ENCODE peak calls at places on chromosomes 6 and 20, in ten cellular contexts. P is endothelial cell, W is Peyer's patch, F is Panc1, X is GM13976, C is uterus, A is DND-41, E is left ventricle myocardium inferior, N is ascending aorta, B is BE2C. Y is an unnamed sample.

GRCh38 chr6:44016131-44016870 is 111.0 kb downstream of the MRPL14 start:
- DNase-seq in C (peak; percentile 16), E (no peak), A (no peak), X (no peak), P (no peak), B (no peak), W (no peak), F (no peak), N (no peak), Y (no peak)

GRCh38 chr20:58352454-58352853 is 36.6 kb upstream of the VAPB start:
- DNase-seq in A (no peak), N (no peak), F (no peak), E (no peak), B (no peak), X (no peak), P (no peak), W (no peak), C (no peak), Y (no peak)

GRCh38 chr6:75602164-75602896 is 650 bp downstream of the SENP6 start:
- DNase-seq in W (peak; percentile 43), F (no peak), E (peak; percentile 45), B (peak; percentile 50), X (peak; percentile 59), A (peak; percentile 65), P (peak; percentile 45), N (peak; percentile 75), C (no peak), Y (peak; percentile 46)

GRCh38 chr6:26258199-26258977 is 106.6 kb upstream of the BTN3A2 start:
- DNase-seq in N (no peak), A (no peak), P (no peak), E (no peak), F (no peak), W (no peak), X (no peak), C (no peak), B (no peak), Y (no peak)

GRCh38 chr6:38262041-38262440 is 377.7 kb downstream of the BTBD9 start:
- DNase-seq in F (peak; percentile 85), A (no peak), E (no peak), B (no peak), W (no peak), N (no peak), P (no peak), X (no peak), C (no peak), Y (no peak)

GRCh38 chr6:56649782-56650181 is 7.1 kb upstream of the DST start:
- DNase-seq in P (no peak), F (no peak), E (no peak), W (no peak), C (no peak), X (no peak), B (no peak), N (no peak), A (no peak), Y (no peak)

GRCh38 chr20:19416627-19417026 is 204.2 kb downstream of the SLC24A3 start:
- DNase-seq in A (no peak), N (no peak), C (no peak), F (no peak), P (no peak), W (no peak), E (no peak), X (no peak), B (no peak), Y (no peak)

GRCh38 chr6:125701354-125701668 is 48.1 kb upstream of the HEY2 start:
- DNase-seq in A (no peak), P (no peak), E (no peak), N (no peak), X (no peak), F (no peak), W (no peak), B (no peak), C (no peak), Y (no peak)

GRCh38 chr6:19994909-19995308 is 157.7 kb downstream of the ID4 start:
- DNase-seq in W (no peak), X (no peak), P (no peak), F (no peak), B (no peak), A (no peak), E (no peak), N (no peak), C (no peak), Y (no peak)

GRCh38 chr6:31882344-31882743 is 3.5 kb upstream of the SLC44A4 start:
- DNase-seq in W (no peak), N (no peak), A (no peak), P (no peak), B (peak; percentile 78), F (no peak), X (no peak), C (no peak), E (no peak), Y (no peak)

GRCh38 chr6:89562114-89562815 is 76.3 kb downstream of the LYRM2 start:
- DNase-seq in P (no peak), W (no peak), A (no peak), E (no peak), F (no peak), C (peak; percentile 26), N (peak; percentile 65), B (no peak), X (no peak), Y (no peak)

GRCh38 chr20:44494681-44495080 is 19.0 kb downstream of the TTPAL start:
- DNase-seq in P (no peak), N (no peak), F (no peak), W (no peak), C (no peak), X (no peak), A (no peak), B (no peak), E (no peak), Y (no peak)

GRCh38 chr6:20608371-20608770 is 74.1 kb downstream of the CDKAL1 start:
- DNase-seq in C (no peak), W (no peak), F (no peak), B (no peak), P (no peak), E (no peak), X (no peak), A (no peak), N (no peak), Y (no peak)

GRCh38 chr20:37856932-37857660 is 45.8 kb upstream of the VSTM2L start:
- DNase-seq in X (peak; percentile 23), B (no peak), E (no peak), C (no peak), A (no peak), P (no peak), F (no peak), W (no peak), N (no peak), Y (no peak)

GRCh38 chr6:33410711-33411631 is at the start of gene PHF1:
- DNase-seq in B (no peak), F (no peak), C (no peak), W (peak; percentile 76), P (peak; percentile 64), E (peak; percentile 82), N (no peak), X (peak; percentile 89), A (peak; percentile 78), Y (no peak)

GRCh38 chr6:56714982-56715456 is 72.3 kb upstream of the DST start:
- DNase-seq in N (peak; percentile 73), E (no peak), C (no peak), A (no peak), W (no peak), P (no peak), F (no peak), B (peak; percentile 15), X (no peak), Y (no peak)

DNA sequence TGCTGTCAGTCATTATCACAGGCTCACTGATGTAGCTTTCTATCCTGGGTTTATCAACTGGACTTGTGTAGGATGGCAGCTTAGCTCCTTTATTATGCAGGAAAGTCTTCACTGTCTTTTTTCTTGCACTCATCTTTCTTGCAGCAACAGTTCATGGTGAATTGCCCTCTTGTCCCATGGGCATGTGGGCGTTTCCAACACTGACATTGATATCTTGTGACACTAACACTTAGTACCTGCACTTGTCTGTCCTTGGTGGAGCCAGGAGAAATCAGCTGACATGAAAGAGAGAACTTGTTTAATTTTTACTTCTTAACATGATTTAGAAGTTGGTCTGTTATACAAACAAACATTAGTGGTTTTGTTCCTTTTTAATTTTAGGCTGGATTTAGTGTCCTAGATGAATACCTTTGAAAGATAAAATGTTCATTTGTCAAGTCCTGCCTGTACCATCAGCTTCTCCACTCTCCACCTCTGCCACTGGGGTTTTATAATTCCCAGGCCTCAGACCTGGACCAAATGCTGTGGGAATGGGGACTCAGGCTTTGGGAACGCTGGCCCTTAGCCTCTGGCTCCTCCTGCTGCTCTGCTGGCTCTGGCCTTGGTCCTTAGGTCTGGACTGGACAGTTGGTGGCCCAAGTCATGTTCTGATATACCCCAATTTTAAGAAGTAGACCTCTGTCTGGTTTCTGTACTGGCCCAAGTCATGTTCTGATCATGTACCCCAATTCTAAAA is 161.0 kb upstream of the LAMP5 start:
- DNase-seq in W (no peak), X (no peak), B (no peak), A (no peak), C (no peak), N (no peak), E (peak; percentile 22), P (no peak), F (no peak), Y (no peak)
- TF ChIP-seq CTCF in W (no peak), X (no peak), B (peak; percentile 24), A (no peak), C (no peak), N (no peak), E (peak; percentile 36), P (no peak), F (no peak), Y (no peak)

GRCh38 chr6:147508073-147508870 is at the start of gene SAMD5:
- DNase-seq in X (peak; percentile 53), N (peak; percentile 67), W (no peak), A (no peak), P (peak; percentile 73), C (peak; percentile 58), B (peak; percentile 58), F (no peak), E (peak; percentile 33), Y (peak; percentile 50)
- TF ChIP-seq CTCF in X (no peak), N (no peak), W (peak; percentile 14), A (no peak), P (no peak), C (no peak), B (no peak), F (no peak), E (no peak), Y (no peak)

DNA sequence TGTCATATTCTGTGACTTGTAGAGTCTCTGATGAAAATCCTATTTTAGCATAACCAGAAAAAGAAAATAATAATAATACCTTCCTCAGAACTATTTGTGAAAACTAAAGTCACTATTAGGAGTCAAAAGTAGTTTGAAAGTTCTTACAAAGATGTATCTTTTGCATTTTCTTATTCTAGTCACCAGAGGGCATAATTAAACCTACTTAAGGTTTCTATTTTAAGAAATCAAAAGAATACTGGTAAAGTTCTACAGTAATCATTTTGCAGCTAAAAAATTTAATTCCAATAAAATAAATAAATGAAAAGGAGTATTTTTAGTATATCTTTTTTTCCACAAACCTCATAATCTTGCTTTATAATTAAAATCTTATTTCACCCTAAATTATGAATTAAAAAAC is 28.0 kb upstream of the MCM9 start:
- DNase-seq in C (no peak), N (no peak), X (no peak), A (no peak), B (no peak), W (no peak), P (no peak), E (no peak), F (no peak), Y (no peak)
- TF ChIP-seq CTCF in C (peak; percentile 18), N (no peak), X (no peak), A (peak; percentile 29), B (no peak), W (peak; percentile 21), P (no peak), E (peak; percentile 49), F (no peak), Y (no peak)

GRCh38 chr6:30721198-30722024 is 1.3 kb downstream of the TUBB start:
- DNase-seq in X (peak; percentile 92), N (peak; percentile 95), E (peak; percentile 93), C (peak; percentile 95), A (peak; percentile 93), P (peak; percentile 95), B (peak; percentile 95), W (peak; percentile 89), F (no peak), Y (peak; percentile 96)
- TF ChIP-seq CTCF in X (peak; percentile 25), N (peak; percentile 9), E (peak; percentile 67), C (peak; percentile 35), A (peak; percentile 31), P (peak; percentile 34), B (peak; percentile 15), W (peak; percentile 70), F (peak; percentile 63), Y (peak; percentile 27)

Y was measured in mesothelial cell of epicardium.